ENCODE peak calls at places on chromosomes 4 and X, in eight cellular contexts. R is MCF 10A; E is activated naive CD4-positive, alpha-beta T cell; J is renal cortical epithelial cell; T is NCI-H526; U is hypothalamus; N is left colon; X is mucosa of descending colon. S is an unnamed sample.
A peak's percentile ranks its signal among the peaks of the same experiment; 100 is the strongest.

GRCh38 chr4:1639299-1639868 is 44.7 kb downstream of the FAM53A start:
- DNase-seq in R (no peak), E (no peak), J (no peak), T (no peak), U (no peak), N (no peak), X (no peak), S (no peak)

GRCh38 chr4:180150818-180151217 is 2092.4 kb upstream of the TENM3 start:
- DNase-seq in R (peak; percentile 22), E (no peak), J (peak; percentile 27), T (peak; percentile 29), U (no peak), N (no peak), X (no peak), S (peak; percentile 21)

GRCh38 chr4:127889903-127890302 is 9.2 kb downstream of the PLK4 start:
- DNase-seq in R (no peak), E (no peak), J (no peak), T (no peak), U (no peak), N (no peak), X (no peak), S (no peak)

GRCh38 chrX:107123750-107124149 is 5.1 kb upstream of the RBM41 start:
- DNase-seq in R (peak; percentile 27), E (no peak), J (no peak), T (no peak), U (no peak), N (no peak), X (no peak), S (no peak)

GRCh38 chr4:87317527-87317926 is 5.2 kb downstream of the HSD17B13 start:
- DNase-seq in R (peak; percentile 77), E (no peak), J (peak; percentile 49), T (no peak), U (no peak), N (no peak), X (no peak), S (no peak)

GRCh38 chrX:119790977-119791436 is 423 bp downstream of the RPL39 start:
- DNase-seq in R (peak; percentile 46), E (peak; percentile 26), J (peak; percentile 25), T (peak; percentile 43), U (peak; percentile 53), N (peak; percentile 34), X (peak; percentile 44), S (peak; percentile 49)

GRCh38 chrX:155962906-155963305 is 34.6 kb upstream of the IL9R start:
- DNase-seq in R (no peak), E (no peak), J (no peak), T (no peak), U (no peak), N (no peak), X (no peak), S (no peak)

GRCh38 chrX:25059273-25059672 is 43.5 kb upstream of the ARX start:
- DNase-seq in R (no peak), E (no peak), J (no peak), T (no peak), U (no peak), N (no peak), X (no peak), S (no peak)

GRCh38 chrX:97308161-97308560 is 424.5 kb downstream of the RPA4 start:
- DNase-seq in R (no peak), E (no peak), J (no peak), T (no peak), U (no peak), N (no peak), X (no peak), S (no peak)

GRCh38 chrX:20042221-20042620 is 51.4 kb upstream of the BCLAF3 start:
- DNase-seq in R (peak; percentile 9), E (no peak), J (no peak), T (no peak), U (no peak), N (no peak), X (no peak), S (no peak)

GRCh38 chr4:78545275-78546246 is 6.0 kb upstream of the ANXA3 start:
- DNase-seq in R (peak; percentile 47), E (no peak), J (no peak), T (no peak), U (no peak), N (no peak), X (no peak), S (no peak)

GRCh38 chrX:151753313-151754041 is 18.9 kb downstream of the CNGA2 start:
- DNase-seq in R (peak; percentile 73), E (no peak), J (peak; percentile 8), T (peak; percentile 63), U (peak; percentile 12), N (peak; percentile 46), X (peak; percentile 37), S (no peak)

GRCh38 chr4:87235020-87235671 is 14.7 kb upstream of the KLHL8 start:
- DNase-seq in R (no peak), E (no peak), J (peak; percentile 36), T (no peak), U (no peak), N (no peak), X (no peak), S (no peak)